ENCODE peak calls at places on chromosome 9, in seven cellular contexts. F, Q, G, T, I, R and O are unnamed samples. For H3K9me3, the result is how much of the 10 kb centered on the place peaks cover.

GRCh38 chr9:134399435-134400056 is 73.3 kb downstream of the RXRA start:
- DNase-seq in F (no peak), Q (no peak), G (no peak), T (no peak), I (no peak), R (no peak), O (peak)

GRCh38 chr9:95626885-95627558 is 110.3 kb upstream of the PTCH1 start:
- DNase-seq in F (peak), Q (no peak), G (peak), T (no peak), I (peak), R (peak), O (no peak)

GRCh38 chr9:90830051-90830450 is 28.4 kb downstream of the SYK start:
- DNase-seq in F (no peak), Q (no peak), G (no peak), T (no peak), I (no peak), R (no peak), O (no peak)

GRCh38 chr9:20684865-20685696 is 1.0 kb downstream of the FOCAD start:
- DNase-seq in F (no peak), Q (no peak), G (no peak), T (peak), I (no peak), R (no peak), O (no peak)

GRCh38 chr9:35686222-35687203 is 3.2 kb downstream of the TPM2 start:
- DNase-seq in F (no peak), Q (no peak), G (no peak), T (peak), I (no peak), R (no peak), O (no peak)

GRCh38 chr9:90870646-90871326 is 69.2 kb downstream of the SYK start:
- DNase-seq in F (peak), Q (no peak), G (peak), T (peak), I (peak), R (no peak), O (peak)

GRCh38 chr9:84932915-84933527 is 263.5 kb downstream of the NTRK2 start:
- DNase-seq in F (no peak), Q (no peak), G (no peak), T (peak), I (no peak), R (no peak), O (no peak)

GRCh38 chr9:120714846-120715231 is 569 bp upstream of the MEGF9 start:
- DNase-seq in F (no peak), Q (no peak), G (no peak), T (no peak), I (peak), R (no peak), O (no peak)

GRCh38 chr9:97820373-97820772 is 32.7 kb upstream of the FOXE1 start:
- DNase-seq in F (no peak), Q (no peak), G (no peak), T (no peak), I (no peak), R (no peak), O (no peak)

GRCh38 chr9:14346301-14346721 is 32.4 kb upstream of the NFIB start:
- DNase-seq in F (no peak), Q (no peak), G (no peak), T (no peak), I (no peak), R (peak), O (no peak)

GRCh38 chr9:5587024-5587423 is 41.9 kb upstream of the RIC1 start:
- DNase-seq in F (no peak), Q (no peak), G (no peak), T (peak), I (no peak), R (no peak), O (no peak)

GRCh38 chr9:34732886-34733285 is 22.9 kb upstream of the CCL21 start:
- DNase-seq in F (no peak), Q (no peak), G (no peak), T (no peak), I (no peak), R (no peak), O (no peak)

GRCh38 chr9:104854613-104855012 is 73.3 kb downstream of the ABCA1 start:
- DNase-seq in F (no peak), Q (no peak), G (no peak), T (no peak), I (no peak), R (no peak), O (no peak)

GRCh38 chr9:21974230-21974541 is 20.0 kb downstream of the CDKN2A start:
- DNase-seq in F (no peak), Q (no peak), G (no peak), T (no peak), I (no peak), R (no peak), O (no peak)

GRCh38 chr9:130682490-130683121 is 11.0 kb upstream of the EXOSC2 start:
- DNase-seq in F (peak), Q (peak), G (peak), T (peak), I (peak), R (peak), O (peak)

GRCh38 chr9:131593936-131594665 is 48.8 kb downstream of the PRRT1B start:
- DNase-seq in F (no peak), Q (no peak), G (no peak), T (no peak), I (no peak), R (no peak), O (no peak)

GRCh38 chr9:123643518-123643917 is 286.4 kb downstream of the DENND1A start:
- DNase-seq in F (no peak), Q (no peak), G (no peak), T (no peak), I (peak), R (no peak), O (no peak)

GRCh38 chr9:92664394-92665152 is 5.4 kb downstream of the IPPK start:
- DNase-seq in F (no peak), Q (peak), G (peak), T (peak), I (no peak), R (no peak), O (no peak)

GRCh38 chr9:114898741-114899140 is 31.6 kb downstream of the TNFSF8 start:
- DNase-seq in F (no peak), Q (no peak), G (peak), T (no peak), I (peak), R (peak), O (peak)

GRCh38 chr9:133483611-133484010 is 4.7 kb upstream of the SLC2A6 start:
- DNase-seq in F (no peak), Q (no peak), G (no peak), T (no peak), I (no peak), R (no peak), O (no peak)

GRCh38 chr9:10479172-10479571 is 133.6 kb downstream of the PTPRD start:
- DNase-seq in F (no peak), Q (no peak), G (no peak), T (no peak), I (no peak), R (no peak), O (no peak)

GRCh38 chr9:123346026-123346425 is 10.0 kb upstream of the CRB2 start:
- DNase-seq in F (no peak), Q (no peak), G (no peak), T (no peak), I (no peak), R (no peak), O (no peak)

GRCh38 chr9:116859763-116860162 is 172.7 kb downstream of the TRIM32 start:
- DNase-seq in F (no peak), Q (no peak), G (no peak), T (no peak), I (no peak), R (no peak), O (no peak)

GRCh38 chr9:117044241-117044640 is 357.1 kb downstream of the TRIM32 start:
- DNase-seq in F (no peak), Q (no peak), G (no peak), T (no peak), I (no peak), R (no peak), O (no peak)

GRCh38 chr9:89661956-89662717 is 57.3 kb downstream of the GADD45G start:
- DNase-seq in F (peak), Q (peak), G (no peak), T (peak), I (peak), R (peak), O (no peak)

GRCh38 chr9:88087906-88088305 is 50.4 kb downstream of the SPATA31C2 start:
- DNase-seq in F (no peak), Q (no peak), G (no peak), T (no peak), I (no peak), R (no peak), O (no peak)

GRCh38 chr9:111731916-111732315 is 62.8 kb downstream of the SHOC1 start:
- DNase-seq in F (no peak), Q (no peak), G (no peak), T (peak), I (no peak), R (no peak), O (no peak)

GRCh38 chr9:92489209-92489608 is 6.9 kb upstream of the ASPN start:
- DNase-seq in F (no peak), Q (no peak), G (no peak), T (peak), I (no peak), R (no peak), O (no peak)

GRCh38 chr9:100186356-100186755 is 87.3 kb downstream of the INVS start:
- DNase-seq in F (no peak), Q (no peak), G (no peak), T (no peak), I (no peak), R (no peak), O (no peak)

GRCh38 chr9:116350213-116350612 is 196.6 kb downstream of the PAPPA start:
- DNase-seq in F (no peak), Q (no peak), G (no peak), T (no peak), I (no peak), R (no peak), O (no peak)

GRCh38 chr9:91259162-91259561 is 102.6 kb downstream of the AUH start:
- DNase-seq in F (no peak), Q (no peak), G (no peak), T (no peak), I (no peak), R (no peak), O (no peak)

GRCh38 chr9:134641173-134641985 is at the start of gene COL5A1:
- DNase-seq in F (peak), Q (peak), G (peak), T (peak), I (peak), R (peak), O (no peak)

GRCh38 chr9:32931129-32931528 is 70.3 kb downstream of the APTX start:
- DNase-seq in F (no peak), Q (no peak), G (no peak), T (no peak), I (no peak), R (no peak), O (no peak)

GRCh38 chr9:118976160-118976559 is 393.1 kb downstream of the BRINP1 start:
- DNase-seq in F (no peak), Q (no peak), G (no peak), T (no peak), I (no peak), R (no peak), O (no peak)

DNA sequence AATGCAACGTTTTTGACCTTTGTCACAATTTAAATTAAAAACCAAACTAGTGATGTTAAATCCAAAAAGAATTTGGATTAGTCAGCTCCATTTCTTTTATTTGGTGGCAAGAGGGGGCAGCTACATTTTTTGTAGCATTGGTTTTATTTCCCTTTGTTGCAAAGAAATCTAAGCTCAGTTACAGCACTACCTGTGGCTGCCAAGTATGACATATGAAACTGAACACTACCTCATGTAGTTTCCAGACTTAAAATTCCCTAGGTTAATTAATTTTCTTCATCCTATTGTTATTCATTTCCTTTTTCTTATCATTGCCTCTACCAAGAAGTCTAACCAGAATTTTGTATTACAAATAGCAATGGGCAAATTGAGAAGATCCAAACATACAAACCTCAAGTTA is 393.5 kb downstream of the BRINP1 start:
- DNase-seq in F (no peak), Q (no peak), G (no peak), T (peak), I (no peak), R (no peak), O (no peak)
- H3K9me3 ChIP-seq in F (under half), Q (under half), G (under half), T (under half), I (under half), R (under half), O (under half)

GRCh38 chr9:8456327-8456726 is 656.7 kb upstream of the DMAC1 start:
- DNase-seq in F (no peak), Q (no peak), G (no peak), T (no peak), I (no peak), R (no peak), O (no peak)

GRCh38 chr9:8451146-8451545 is 651.6 kb upstream of the DMAC1 start:
- DNase-seq in F (no peak), Q (no peak), G (no peak), T (no peak), I (no peak), R (no peak), O (no peak)

GRCh38 chr9:8457814-8458213 is 658.2 kb upstream of the DMAC1 start:
- DNase-seq in F (no peak), Q (no peak), G (no peak), T (no peak), I (no peak), R (no peak), O (no peak)

DNA sequence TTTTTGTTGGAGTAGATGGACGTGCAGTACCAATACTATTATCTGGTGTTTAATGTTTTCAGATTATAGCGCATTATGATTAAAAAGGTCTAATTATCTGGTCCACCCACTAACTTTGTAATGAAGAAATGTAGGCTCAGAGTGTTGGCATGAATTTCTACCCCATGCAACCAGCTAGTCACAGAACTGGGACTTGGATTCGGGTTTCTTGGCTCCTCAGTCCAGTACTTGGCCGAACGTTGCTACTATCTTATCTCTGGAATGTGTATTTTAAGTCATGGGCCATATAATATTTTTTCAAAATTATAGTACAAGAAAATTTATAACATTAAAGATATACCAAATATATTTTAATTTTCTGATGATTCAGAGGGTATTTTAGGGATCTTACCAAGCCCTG is 657.5 kb upstream of the DMAC1 start:
- DNase-seq in F (no peak), Q (no peak), G (no peak), T (peak), I (no peak), R (no peak), O (no peak)
- H3K9me3 ChIP-seq in F (under half), Q (under half), G (under half), T (under half), I (under half), R (under half), O (under half)

DNA sequence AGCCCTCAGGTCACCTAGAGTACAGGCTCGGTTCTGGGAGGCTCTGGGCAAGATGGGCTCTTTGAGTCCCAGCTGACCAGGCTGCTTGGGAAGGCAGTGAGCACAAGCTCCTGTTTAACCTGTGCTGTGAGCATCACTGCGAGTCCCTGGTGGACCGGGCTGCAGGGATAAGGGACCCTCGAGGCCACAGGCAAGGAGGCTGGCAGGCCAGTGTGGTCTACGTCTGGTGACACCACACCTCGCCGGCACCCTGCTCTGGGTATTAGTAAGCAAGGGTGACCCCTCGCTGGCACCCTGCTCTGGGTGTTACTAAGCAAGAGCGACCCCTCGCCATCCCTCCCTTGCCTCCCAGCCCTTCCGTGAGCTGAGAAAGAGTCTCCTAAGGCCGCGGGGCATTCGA is 125.9 kb upstream of the FOXD4L5 start:
- DNase-seq in F (no peak), Q (no peak), G (no peak), T (no peak), I (no peak), R (no peak), O (no peak)
- H3K9me3 ChIP-seq in F (under half), Q (under half), G (under half), T (under half), I (under half), R (under half), O (under half)

DNA sequence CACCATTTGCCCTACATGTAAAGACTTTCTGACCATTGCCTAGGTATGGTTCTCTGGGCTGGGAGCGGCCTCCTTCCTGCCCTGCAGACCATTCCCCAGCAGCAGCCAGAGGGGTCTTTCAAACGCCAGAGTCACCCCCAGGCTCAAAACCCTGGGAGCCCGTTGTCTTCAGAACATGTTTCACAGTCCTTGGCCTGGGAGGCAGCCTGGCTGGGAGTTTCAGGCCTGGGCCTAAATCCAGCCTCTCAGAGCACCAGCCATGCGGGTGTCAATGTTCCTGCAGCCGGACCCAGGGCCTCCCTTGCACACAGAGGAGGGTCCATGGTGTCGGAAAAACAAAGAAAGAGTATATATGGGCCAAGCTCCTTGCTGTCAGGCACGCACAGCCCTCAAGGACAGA is 145.2 kb upstream of the FOXD4L5 start:
- DNase-seq in F (no peak), Q (no peak), G (no peak), T (no peak), I (no peak), R (no peak), O (no peak)
- H3K9me3 ChIP-seq in F (under half), Q (under half), G (under half), T (under half), I (under half), R (under half), O (under half)

GRCh38 chr9:135649508-135649907 is 10.2 kb upstream of the GLT6D1 start:
- DNase-seq in F (no peak), Q (no peak), G (no peak), T (no peak), I (no peak), R (no peak), O (no peak)

GRCh38 chr9:135647897-135648296 is 8.6 kb upstream of the GLT6D1 start:
- DNase-seq in F (no peak), Q (no peak), G (no peak), T (peak), I (no peak), R (no peak), O (no peak)

GRCh38 chr9:135655317-135656003 is 7.6 kb upstream of the LCN9 start:
- DNase-seq in F (no peak), Q (peak), G (no peak), T (no peak), I (no peak), R (no peak), O (no peak)

GRCh38 chr9:135648494-135649410 is 9.4 kb upstream of the GLT6D1 start:
- DNase-seq in F (no peak), Q (no peak), G (no peak), T (no peak), I (no peak), R (no peak), O (no peak)

DNA sequence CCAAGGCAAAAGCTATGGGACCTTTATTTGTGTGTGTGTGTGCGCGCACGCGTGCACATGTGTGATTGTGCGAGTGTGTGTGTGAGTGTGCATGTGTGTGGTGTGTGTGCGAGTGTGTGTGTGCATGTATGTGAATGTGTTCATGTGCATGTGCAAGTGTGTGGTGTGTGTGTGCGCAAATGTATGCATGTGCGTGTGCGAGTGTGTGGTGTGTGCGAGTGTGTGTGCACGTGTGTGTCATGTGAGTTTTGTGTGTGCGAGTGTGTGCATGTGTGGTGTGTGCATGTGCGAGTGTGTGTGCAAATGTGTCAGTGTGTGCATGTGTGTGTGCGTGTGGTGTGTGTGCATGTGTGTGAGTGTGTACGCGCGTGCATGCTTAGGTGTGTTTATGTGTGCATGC is 11.1 kb upstream of the GLT6D1 start:
- DNase-seq in F (no peak), Q (no peak), G (no peak), T (no peak), I (no peak), R (no peak), O (no peak)
- H3K9me3 ChIP-seq in F (under half), Q (under half), G (under half), T (under half), I (under half), R (under half), O (under half)

GRCh38 chr9:129514497-129514867 is 106.4 kb downstream of the C9orf50 start:
- DNase-seq in F (no peak), Q (no peak), G (no peak), T (no peak), I (no peak), R (no peak), O (no peak)
- H3K9me3 ChIP-seq in F (under half), Q (under half), G (under half), T (under half), I (under half), R (under half), O (under half)

GRCh38 chr9:99013550-99013949 is 69.8 kb downstream of the COL15A1 start:
- DNase-seq in F (no peak), Q (no peak), G (peak), T (no peak), I (no peak), R (no peak), O (no peak)
- H3K9me3 ChIP-seq in F (under half), Q (under half), G (under half), T (under half), I (under half), R (under half), O (under half)

DNA sequence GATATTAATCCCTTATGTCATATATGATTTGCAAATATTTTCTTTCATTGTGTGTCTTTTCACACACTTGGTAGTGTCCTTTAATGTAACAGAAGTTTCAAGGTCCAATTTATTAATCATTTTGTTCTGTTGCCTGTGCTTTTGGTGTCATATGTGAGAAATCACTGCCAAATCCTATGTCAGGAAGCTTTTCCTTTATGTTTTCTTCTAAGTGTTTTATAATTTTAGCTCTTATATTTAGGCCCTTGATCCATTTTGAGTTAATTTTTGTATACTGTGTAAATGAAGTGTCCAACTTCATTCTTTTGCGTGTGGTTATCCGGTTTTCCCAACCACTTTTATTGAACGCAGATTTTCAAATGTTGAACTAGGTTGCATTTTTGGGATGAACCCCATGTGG is 6.1 kb upstream of the ZNF510 start:
- DNase-seq in F (no peak), Q (no peak), G (no peak), T (no peak), I (no peak), R (no peak), O (no peak)
- H3K9me3 ChIP-seq in F (under half), Q (under half), G (under half), T (under half), I (under half), R (under half), O (under half)